ENCODE peak calls at places on chromosomes 11 and 22, in six cellular contexts. E is heart left ventricle, H is BJ, Z is right atrium auricular region, R is fibroblast of mammary gland, U is AG09309. N is an unnamed sample.

GRCh38 chr22:25076281-25076680 is 123.4 kb upstream of the CRYBB3 start:
- DNase-seq in R (no peak), Z (no peak), H (no peak), U (no peak), E (no peak), N (no peak)

GRCh38 chr22:43270314-43270908 is 72.8 kb downstream of the SCUBE1 start:
- DNase-seq in R (no peak), E (no peak), U (no peak), H (no peak), Z (no peak), N (no peak)

GRCh38 chr11:133476570-133477262 is 55.6 kb downstream of the OPCML start:
- DNase-seq in R (no peak), Z (no peak), E (no peak), H (no peak), U (no peak), N (no peak)

GRCh38 chr22:42418811-42419243 is 13.4 kb downstream of the NFAM1 start:
- DNase-seq in U (no peak), R (no peak), E (no peak), Z (no peak), H (no peak), N (no peak)

GRCh38 chr22:49575703-49576081 is 252.0 kb downstream of the BRD1 start:
- DNase-seq in R (no peak), U (no peak), Z (no peak), H (no peak), E (no peak), N (no peak)

GRCh38 chr11:44729065-44729464 is 2.3 kb downstream of the TSPAN18 start:
- DNase-seq in E (no peak), U (no peak), H (no peak), Z (no peak), R (no peak), N (no peak)

GRCh38 chr11:117187799-117188481 is 9.4 kb downstream of the SIDT2 start:
- DNase-seq in U (no peak), R (no peak), E (no peak), H (no peak), Z (no peak), N (no peak)

GRCh38 chr11:128709402-128709801 is 15.5 kb downstream of the FLI1 start:
- DNase-seq in Z (peak; percentile 61), U (peak; percentile 87), H (peak; percentile 61), E (no peak), R (peak; percentile 71), N (peak; percentile 89)

GRCh38 chr11:8652140-8652539 is 30.3 kb downstream of the TRIM66 start:
- DNase-seq in H (peak; percentile 83), E (no peak), Z (no peak), R (peak; percentile 98), U (peak; percentile 90), N (peak; percentile 88)

GRCh38 chr11:1765871-1766718 is 2.4 kb upstream of the CTSD start:
- DNase-seq in H (no peak), U (no peak), Z (no peak), E (peak; percentile 51), R (no peak), N (no peak)

GRCh38 chr22:42621505-42622002 is 6.9 kb upstream of the POLDIP3 start:
- DNase-seq in R (peak; percentile 77), Z (peak; percentile 76), U (no peak), H (no peak), E (peak; percentile 85), N (no peak)

GRCh38 chr11:19524171-19524671 is 188.4 kb upstream of the NAV2 start:
- DNase-seq in U (no peak), Z (no peak), R (peak; percentile 37), E (no peak), H (no peak), N (no peak)

GRCh38 chr11:126756416-126756815 is 244.2 kb downstream of the KIRREL3 start:
- DNase-seq in U (no peak), Z (no peak), R (no peak), E (no peak), H (no peak), N (no peak)

GRCh38 chr11:66568124-66568916 is at the start of gene CTSF:
- DNase-seq in Z (peak; percentile 83), R (peak; percentile 70), H (no peak), U (no peak), E (peak; percentile 95), N (no peak)

DNA sequence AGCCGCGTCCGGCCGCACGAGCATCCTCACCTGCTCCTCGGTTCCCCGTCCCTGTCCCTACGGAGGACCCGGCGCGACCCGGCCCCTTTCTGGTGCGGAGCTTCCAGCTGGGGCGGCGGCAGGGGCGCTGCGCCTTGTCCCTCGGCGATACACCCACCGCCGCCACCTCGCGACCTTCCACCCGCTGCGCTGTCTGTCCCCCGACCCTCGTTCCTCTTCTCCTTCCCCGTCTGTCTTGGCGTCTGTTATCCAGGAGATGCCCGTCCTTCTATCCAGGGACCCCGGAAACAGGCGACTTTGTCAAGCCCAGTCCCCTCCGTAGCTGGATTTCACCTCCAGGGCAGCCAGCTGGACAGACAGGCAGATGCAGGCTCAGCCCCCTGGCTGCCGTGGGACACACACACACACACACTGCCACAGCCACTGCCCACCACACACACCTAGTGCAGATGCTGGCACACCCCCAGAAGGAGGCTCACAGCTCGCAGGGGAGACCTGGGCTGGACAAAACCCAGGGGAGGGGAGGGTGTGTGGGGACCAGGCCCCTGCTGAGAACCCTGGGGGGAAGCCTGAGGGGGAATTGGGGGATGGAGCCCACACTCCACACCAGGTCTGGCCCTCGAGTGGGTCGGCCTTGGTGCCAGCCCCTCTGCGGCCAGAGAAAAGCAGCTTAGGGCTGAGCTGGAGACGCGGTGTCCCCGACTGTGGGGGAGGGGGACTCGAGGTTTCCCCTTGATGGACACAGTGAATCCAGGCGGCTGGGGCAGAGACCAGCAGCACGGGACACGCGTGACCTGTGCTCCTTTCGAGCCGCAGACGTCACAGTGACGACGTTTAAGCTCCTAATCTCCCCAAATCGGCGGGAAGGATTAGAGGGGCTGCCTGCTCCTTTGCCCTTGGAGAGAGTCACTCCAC is 781 bp downstream of the DRD4 start:
- DNase-seq in R (no peak), H (no peak), Z (no peak), U (no peak), E (no peak), N (no peak)
- H3K4me3 ChIP-seq in R (no peak overlapping the region), H (peak overlapping the region; percentile 16), Z (peak overlapping the region; percentile 37), U (peak overlapping the region; percentile 12), E (peak overlapping the region; percentile 40), N (no peak overlapping the region)

GRCh38 chr22:20940904-20941385 is 23.7 kb downstream of the CRKL start:
- DNase-seq in R (no peak), U (no peak), E (no peak), Z (no peak), H (no peak), N (no peak)
- H3K4me3 ChIP-seq in R (no peak overlapping the region), U (no peak overlapping the region), E (no peak overlapping the region), Z (no peak overlapping the region), H (no peak overlapping the region), N (no peak overlapping the region)

GRCh38 chr11:12724301-12725046 is 50.3 kb downstream of the TEAD1 start:
- DNase-seq in Z (peak; percentile 92), U (no peak), E (peak; percentile 75), R (peak; percentile 95), H (peak; percentile 73), N (peak; percentile 88)
- H3K4me3 ChIP-seq in Z (no peak overlapping the region), U (no peak overlapping the region), E (no peak overlapping the region), R (no peak overlapping the region), H (no peak overlapping the region), N (no peak overlapping the region)

DNA sequence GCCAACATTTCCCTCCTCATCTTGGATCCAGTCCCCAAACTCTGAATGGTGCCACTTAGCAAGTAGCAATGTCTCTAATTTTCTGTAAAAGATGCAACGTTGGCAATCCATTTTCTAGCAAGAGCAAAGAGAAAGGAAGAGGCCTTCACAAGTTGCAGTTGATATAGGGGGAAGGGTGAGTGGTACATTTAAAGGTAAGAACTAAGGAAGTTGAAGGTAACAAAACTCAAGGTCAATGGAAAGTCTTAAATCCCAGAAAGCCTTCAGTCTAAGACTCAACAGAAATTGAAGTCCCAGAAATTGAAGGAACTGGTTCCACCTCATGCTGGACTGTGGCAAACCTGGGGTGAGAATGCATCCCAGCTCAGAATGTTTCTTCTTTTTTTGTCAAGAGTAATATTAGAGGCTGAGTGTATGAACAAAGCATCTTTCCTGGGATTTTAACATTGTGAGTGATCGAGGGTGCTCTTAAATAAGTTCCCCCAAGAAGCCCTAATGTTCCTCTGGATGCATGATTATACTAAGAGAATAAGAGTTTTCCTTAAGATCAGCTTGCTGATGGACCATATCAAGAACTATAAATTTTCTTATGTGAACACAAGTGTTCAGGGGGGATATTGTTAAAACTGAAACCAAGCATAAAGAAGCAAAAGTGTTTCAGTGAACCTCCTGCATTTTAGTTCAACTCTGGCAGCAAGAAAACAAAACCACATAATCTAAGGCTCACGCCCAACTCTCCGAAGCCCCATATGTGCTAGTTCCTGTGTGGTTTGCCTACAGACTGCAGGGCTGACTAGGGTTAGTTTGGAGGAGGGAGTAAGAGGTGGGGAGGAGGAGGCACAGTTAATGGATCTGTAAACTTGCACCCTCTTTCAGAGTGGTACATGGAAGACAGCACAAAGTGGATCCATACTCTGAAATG is at the start of gene GRAP2:
- DNase-seq in U (no peak), R (no peak), H (no peak), Z (no peak), E (no peak), N (no peak)
- H3K4me3 ChIP-seq in U (no peak within 1 kb of the TSS), R (no peak within 1 kb of the TSS), H (no peak within 1 kb of the TSS), Z (no peak within 1 kb of the TSS), E (no peak within 1 kb of the TSS), N (no peak within 1 kb of the TSS)